ENCODE peak calls at places on chromosomes 11 and 22, in seven cellular contexts. Z is astrocyte of the hippocampus; L is NCI-H2081; B is stimulated activated CD4-positive, alpha-beta T cell treated with anti-CD3 and anti-CD28 coated beads, Interleukin-2, amount 100 ng/mL, for 24 hours; J is stimulated activated CD8-positive, alpha-beta memory T cell treated with anti-CD3 and anti-CD28 coated beads, Interleukin-2, amount 100 ng/mL, for 1 hour; S is uterus; G is ureter. T is an unnamed sample.

GRCh38 chr22:24325105-24325757 is 54.6 kb downstream of the SPECC1L start:
- DNase-seq in Z (peak), L (no peak), B (no peak), S (no peak), J (no peak), G (no peak), T (no peak)

GRCh38 chr11:14973621-14974020 is 1.5 kb upstream of the CALCA start:
- DNase-seq in S (no peak), B (peak), Z (peak), L (no peak), J (no peak), G (no peak), T (peak)

GRCh38 chr11:2522636-2523255 is 77.9 kb downstream of the KCNQ1 start:
- DNase-seq in L (no peak), G (peak), B (peak), J (no peak), Z (no peak), S (peak), T (peak)

GRCh38 chr11:128936546-128937275 is 6.0 kb downstream of the TP53AIP1 start:
- DNase-seq in S (no peak), B (no peak), L (no peak), J (no peak), G (no peak), Z (peak), T (no peak)

GRCh38 chr22:27990879-27991278 is 71.8 kb upstream of the PITPNB start:
- DNase-seq in S (peak), L (no peak), Z (no peak), J (no peak), G (peak), B (no peak), T (peak)

GRCh38 chr22:50298266-50298637 is 9.2 kb downstream of the PLXNB2 start:
- DNase-seq in B (no peak), L (no peak), J (no peak), G (no peak), S (no peak), Z (no peak), T (no peak)

GRCh38 chr22:41535244-41535643 is 9.0 kb downstream of the POLR3H start:
- DNase-seq in Z (peak), G (no peak), J (no peak), B (no peak), S (no peak), L (no peak), T (no peak)

GRCh38 chr22:49827307-49827852 is 293 bp downstream of the BRD1 start:
- DNase-seq in J (no peak), B (no peak), G (no peak), Z (peak), S (no peak), L (no peak), T (peak)

GRCh38 chr11:134854391-134854991 is 442.4 kb upstream of the B3GAT1 start:
- DNase-seq in J (no peak), B (no peak), S (no peak), L (no peak), Z (no peak), G (no peak), T (no peak)

GRCh38 chr11:67615455-67616430 is 9.0 kb downstream of the NDUFV1 start:
- DNase-seq in L (peak), S (peak), Z (no peak), J (no peak), G (no peak), B (peak), T (no peak)

GRCh38 chr11:38594881-38595280 is 1996.8 kb upstream of the RAG2 start:
- DNase-seq in J (no peak), S (no peak), L (no peak), G (no peak), Z (no peak), B (no peak), T (no peak)

GRCh38 chr11:42576318-42576717 is 735.5 kb upstream of the API5 start:
- DNase-seq in B (no peak), G (no peak), J (no peak), L (no peak), Z (no peak), S (no peak), T (no peak)

GRCh38 chr11:32312865-32313403 is 122.4 kb downstream of the WT1 start:
- DNase-seq in Z (peak), J (no peak), B (peak), G (peak), L (peak), S (peak), T (peak)

GRCh38 chr11:10746871-10747270 is 4.2 kb upstream of the CTR9 start:
- DNase-seq in L (no peak), G (no peak), B (no peak), S (no peak), Z (no peak), J (no peak), T (no peak)

GRCh38 chr11:23226331-23226909 is 366.1 kb upstream of the CCDC179 start:
- DNase-seq in Z (no peak), B (no peak), S (no peak), G (no peak), J (no peak), L (no peak), T (no peak)

GRCh38 chr11:72751293-72752087 is 718 bp downstream of the ARAP1 start:
- DNase-seq in J (no peak), G (no peak), L (no peak), Z (no peak), S (no peak), B (no peak), T (no peak)

GRCh38 chr22:23065495-23066122 is 4.7 kb upstream of the GNAZ start:
- DNase-seq in B (peak), L (no peak), J (no peak), G (peak), Z (no peak), S (no peak), T (no peak)

GRCh38 chr22:22692707-22693530 is 48.5 kb downstream of the GGTLC2 start:
- DNase-seq in J (peak), S (no peak), B (peak), G (peak), L (peak), Z (peak), T (no peak)

GRCh38 chr11:63491614-63492372 is 826 bp upstream of the PLAAT5 start:
- DNase-seq in J (no peak), Z (peak), G (no peak), B (no peak), L (no peak), S (no peak), T (no peak)

GRCh38 chr11:33172996-33173395 is 11.7 kb upstream of the CSTF3 start:
- DNase-seq in L (no peak), B (no peak), J (no peak), S (no peak), Z (no peak), G (no peak), T (no peak)

GRCh38 chr22:32622004-32622761 is 147.6 kb downstream of the FBXO7 start:
- DNase-seq in J (no peak), S (peak), G (peak), B (no peak), Z (peak), L (no peak), T (peak)

GRCh38 chr11:103552086-103552485 is 442.9 kb downstream of the DYNC2H1 start:
- DNase-seq in Z (no peak), B (no peak), L (no peak), J (no peak), S (no peak), G (no peak), T (no peak)

GRCh38 chr11:94647926-94648325 is 80.8 kb downstream of the PIWIL4 start:
- DNase-seq in L (no peak), J (no peak), S (peak), B (no peak), G (peak), Z (no peak), T (peak)

GRCh38 chr11:6876325-6876724 is at the start of gene OR10A4:
- DNase-seq in J (no peak), L (no peak), G (no peak), S (no peak), B (no peak), Z (no peak), T (no peak)

GRCh38 chr22:40484906-40485660 is 114.7 kb downstream of the SGSM3 start:
- DNase-seq in G (no peak), Z (no peak), B (no peak), J (no peak), L (no peak), S (no peak), T (no peak)

GRCh38 chr11:119797736-119798135 is 68.7 kb upstream of the NECTIN1 start:
- DNase-seq in B (no peak), G (no peak), J (no peak), Z (no peak), L (no peak), S (no peak), T (no peak)

GRCh38 chr11:27640954-27641353 is 59.3 kb downstream of the BDNF start:
- DNase-seq in B (no peak), S (no peak), L (no peak), J (no peak), G (no peak), Z (no peak), T (no peak)

GRCh38 chr11:28822596-28822995 is 714.4 kb downstream of the METTL15 start:
- DNase-seq in J (no peak), G (no peak), S (no peak), Z (no peak), B (no peak), L (no peak), T (no peak)

GRCh38 chr11:22670803-22671202 is 4.4 kb downstream of the GAS2 start:
- DNase-seq in Z (no peak), J (no peak), B (no peak), S (no peak), G (no peak), L (peak), T (no peak)

T was measured in left cardiac atrium.